ENCODE peak calls at places on chromosomes 5 and 9, in seven cellular contexts. M, N, Q, I, T, E and R are unnamed samples.

GRCh38 chr9:98021306-98022040 is 35.1 kb upstream of the NANS start:
- DNase-seq in E (no peak), M (no peak), I (no peak), Q (no peak), T (no peak), N (no peak), R (no peak)

GRCh38 chr5:75242067-75242466 is 5.4 kb upstream of the ANKRD31 start:
- DNase-seq in E (no peak), Q (no peak), I (no peak), M (no peak), N (no peak), T (no peak), R (no peak)

GRCh38 chr9:104553261-104553660 is 15.7 kb upstream of the OR13C8 start:
- DNase-seq in I (no peak), T (no peak), E (no peak), Q (no peak), N (no peak), M (no peak), R (no peak)

GRCh38 chr5:108381955-108382783 is at the start of gene FBXL17:
- DNase-seq in T (peak), E (peak), Q (no peak), I (peak), M (peak), N (peak), R (peak)

GRCh38 chr5:32069396-32069795 is 104.7 kb downstream of the GOLPH3 start:
- DNase-seq in M (no peak), E (no peak), I (no peak), T (no peak), N (no peak), Q (no peak), R (no peak)

GRCh38 chr5:124162782-124163532 is 583.5 kb downstream of the ZNF608 start:
- DNase-seq in E (no peak), Q (no peak), T (peak), I (no peak), M (peak), N (peak), R (no peak)

GRCh38 chr9:8904971-8905370 is 1105.4 kb upstream of the DMAC1 start:
- DNase-seq in T (no peak), M (no peak), E (no peak), N (no peak), Q (no peak), I (no peak), R (no peak)

GRCh38 chr5:176779537-176779936 is 30.8 kb upstream of the UNC5A start:
- DNase-seq in T (no peak), M (no peak), Q (no peak), E (no peak), N (no peak), I (no peak), R (no peak)

GRCh38 chr5:115807654-115808052 is 8.8 kb downstream of the CDO1 start:
- DNase-seq in T (no peak), Q (no peak), I (no peak), E (no peak), N (no peak), M (no peak), R (no peak)

GRCh38 chr9:90641090-90641489 is 1.5 kb downstream of the DIRAS2 start:
- DNase-seq in E (no peak), M (peak), N (no peak), T (no peak), I (no peak), Q (no peak), R (no peak)

GRCh38 chr9:14769235-14769580 is 46.7 kb upstream of the CER1 start:
- DNase-seq in E (no peak), N (peak), M (peak), Q (peak), I (peak), T (no peak), R (no peak)

GRCh38 chr9:114059047-114059803 is 18.9 kb downstream of the AMBP start:
- DNase-seq in M (peak), E (no peak), N (no peak), Q (no peak), T (no peak), I (no peak), R (no peak)